ENCODE peak calls at places on chromosomes 4 and X, in six cellular contexts. One of them, this sample, is unnamed.

GRCh38 chr4:3202836-3203820 is 45.8 kb upstream of the MSANTD1 start:
- DNase-seq in pancreas: no peak
- DNase-seq in Peyer's patch: no peak
- DNase-seq in NT2/D1: no peak
- DNase-seq in colonic mucosa: no peak
- DNase-seq in astrocyte of the spinal cord: no peak
- DNase-seq in this sample: no peak

GRCh38 chrX:49276671-49277519 is 7.3 kb downstream of the PPP1R3F start:
- DNase-seq in pancreas: peak
- DNase-seq in Peyer's patch: no peak
- DNase-seq in NT2/D1: no peak
- DNase-seq in colonic mucosa: no peak
- DNase-seq in astrocyte of the spinal cord: no peak
- DNase-seq in this sample: no peak

GRCh38 chr4:38943355-38943754 is 75.7 kb downstream of the FAM114A1 start:
- DNase-seq in pancreas: peak
- DNase-seq in Peyer's patch: peak
- DNase-seq in NT2/D1: no peak
- DNase-seq in colonic mucosa: peak
- DNase-seq in astrocyte of the spinal cord: no peak
- DNase-seq in this sample: peak

GRCh38 chr4:45316257-45316656 is 589.9 kb upstream of the GNPDA2 start:
- DNase-seq in pancreas: no peak
- DNase-seq in Peyer's patch: no peak
- DNase-seq in NT2/D1: no peak
- DNase-seq in colonic mucosa: no peak
- DNase-seq in astrocyte of the spinal cord: no peak
- DNase-seq in this sample: no peak

GRCh38 chrX:11558972-11559371 is 106.7 kb downstream of the ARHGAP6 start:
- DNase-seq in pancreas: peak
- DNase-seq in Peyer's patch: no peak
- DNase-seq in NT2/D1: peak
- DNase-seq in colonic mucosa: peak
- DNase-seq in astrocyte of the spinal cord: no peak
- DNase-seq in this sample: no peak

GRCh38 chrX:318068-318738 is 393 bp downstream of the GTPBP6 start:
- DNase-seq in pancreas: peak
- DNase-seq in Peyer's patch: peak
- DNase-seq in NT2/D1: peak
- DNase-seq in colonic mucosa: peak
- DNase-seq in astrocyte of the spinal cord: peak
- DNase-seq in this sample: peak

GRCh38 chrX:65587616-65588526 is 53.3 kb upstream of the LAS1L start:
- DNase-seq in pancreas: peak
- DNase-seq in Peyer's patch: no peak
- DNase-seq in NT2/D1: no peak
- DNase-seq in colonic mucosa: peak
- DNase-seq in astrocyte of the spinal cord: peak
- DNase-seq in this sample: peak

GRCh38 chr4:65865489-65865888 is 195.2 kb upstream of the EPHA5 start:
- DNase-seq in pancreas: no peak
- DNase-seq in Peyer's patch: no peak
- DNase-seq in NT2/D1: peak
- DNase-seq in colonic mucosa: no peak
- DNase-seq in astrocyte of the spinal cord: peak
- DNase-seq in this sample: peak

GRCh38 chr4:110620352-110621327 is 2.2 kb downstream of the PITX2 start:
- DNase-seq in pancreas: no peak
- DNase-seq in Peyer's patch: no peak
- DNase-seq in NT2/D1: no peak
- DNase-seq in colonic mucosa: peak
- DNase-seq in astrocyte of the spinal cord: no peak
- DNase-seq in this sample: no peak

GRCh38 chrX:17030580-17031285 is 84.3 kb downstream of the REPS2 start:
- DNase-seq in pancreas: no peak
- DNase-seq in Peyer's patch: no peak
- DNase-seq in NT2/D1: no peak
- DNase-seq in colonic mucosa: no peak
- DNase-seq in astrocyte of the spinal cord: peak
- DNase-seq in this sample: no peak

GRCh38 chr4:118352843-118353373 is at the start of gene PRSS12:
- DNase-seq in pancreas: peak
- DNase-seq in Peyer's patch: peak
- DNase-seq in NT2/D1: peak
- DNase-seq in colonic mucosa: peak
- DNase-seq in astrocyte of the spinal cord: peak
- DNase-seq in this sample: no peak

GRCh38 chr4:162061214-162061613 is 102.6 kb downstream of the FSTL5 start:
- DNase-seq in pancreas: no peak
- DNase-seq in Peyer's patch: no peak
- DNase-seq in NT2/D1: peak
- DNase-seq in colonic mucosa: no peak
- DNase-seq in astrocyte of the spinal cord: peak
- DNase-seq in this sample: peak

GRCh38 chrX:28205126-28205525 is 223.9 kb upstream of the DCAF8L1 start:
- DNase-seq in pancreas: no peak
- DNase-seq in Peyer's patch: no peak
- DNase-seq in NT2/D1: no peak
- DNase-seq in colonic mucosa: no peak
- DNase-seq in astrocyte of the spinal cord: no peak
- DNase-seq in this sample: no peak

GRCh38 chr4:185213341-185213740 is 3.9 kb downstream of the SNX25 start:
- DNase-seq in pancreas: no peak
- DNase-seq in Peyer's patch: no peak
- DNase-seq in NT2/D1: no peak
- DNase-seq in colonic mucosa: no peak
- DNase-seq in astrocyte of the spinal cord: no peak
- DNase-seq in this sample: no peak
- H3K4me3 ChIP-seq in pancreas: no peak
- H3K4me3 ChIP-seq in Peyer's patch: no peak
- H3K4me3 ChIP-seq in NT2/D1: no peak
- H3K4me3 ChIP-seq in colonic mucosa: no peak
- H3K4me3 ChIP-seq in astrocyte of the spinal cord: no peak
- H3K4me3 ChIP-seq in this sample: no peak

DNA sequence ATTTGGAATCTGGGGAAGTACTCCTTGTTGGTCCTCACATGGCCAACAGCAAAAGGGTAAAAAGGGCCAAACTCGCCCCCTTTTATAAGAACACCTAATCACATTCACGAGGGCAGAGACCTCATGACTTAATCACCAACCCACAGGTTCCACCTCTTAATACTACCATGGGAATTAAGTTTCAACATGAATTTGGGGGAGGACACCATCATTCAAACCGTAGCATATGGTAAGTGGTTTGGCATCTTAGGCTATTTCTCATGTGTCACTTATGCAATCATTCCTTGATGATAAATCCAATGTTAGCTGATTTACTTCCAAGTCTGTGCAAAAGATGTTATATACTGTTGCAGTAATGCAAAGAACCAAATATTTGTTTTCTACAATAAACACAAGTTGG is 302.9 kb upstream of the FAM241A start:
- DNase-seq in pancreas: no peak
- DNase-seq in Peyer's patch: no peak
- DNase-seq in NT2/D1: no peak
- DNase-seq in colonic mucosa: no peak
- DNase-seq in astrocyte of the spinal cord: no peak
- DNase-seq in this sample: peak
- H3K4me3 ChIP-seq in pancreas: no peak
- H3K4me3 ChIP-seq in Peyer's patch: no peak
- H3K4me3 ChIP-seq in NT2/D1: no peak
- H3K4me3 ChIP-seq in colonic mucosa: no peak
- H3K4me3 ChIP-seq in astrocyte of the spinal cord: no peak
- H3K4me3 ChIP-seq in this sample: no peak

GRCh38 chrX:56765816-56766553 is 36.9 kb downstream of the NBDY start:
- DNase-seq in pancreas: no peak
- DNase-seq in Peyer's patch: peak
- DNase-seq in NT2/D1: no peak
- DNase-seq in colonic mucosa: peak
- DNase-seq in astrocyte of the spinal cord: no peak
- DNase-seq in this sample: no peak
- H3K4me3 ChIP-seq in pancreas: no peak
- H3K4me3 ChIP-seq in Peyer's patch: no peak
- H3K4me3 ChIP-seq in NT2/D1: no peak
- H3K4me3 ChIP-seq in colonic mucosa: no peak
- H3K4me3 ChIP-seq in astrocyte of the spinal cord: no peak
- H3K4me3 ChIP-seq in this sample: no peak

GRCh38 chr4:52713456-52713937 is 37.7 kb downstream of the ERVMER34-1 start:
- DNase-seq in pancreas: no peak
- DNase-seq in Peyer's patch: no peak
- DNase-seq in NT2/D1: no peak
- DNase-seq in colonic mucosa: no peak
- DNase-seq in astrocyte of the spinal cord: no peak
- DNase-seq in this sample: no peak

GRCh38 chr4:52715255-52715897 is 35.8 kb downstream of the ERVMER34-1 start:
- DNase-seq in pancreas: no peak
- DNase-seq in Peyer's patch: no peak
- DNase-seq in NT2/D1: no peak
- DNase-seq in colonic mucosa: no peak
- DNase-seq in astrocyte of the spinal cord: no peak
- DNase-seq in this sample: no peak

GRCh38 chr4:52712991-52713275 is 38.3 kb downstream of the ERVMER34-1 start:
- DNase-seq in pancreas: no peak
- DNase-seq in Peyer's patch: no peak
- DNase-seq in NT2/D1: no peak
- DNase-seq in colonic mucosa: no peak
- DNase-seq in astrocyte of the spinal cord: no peak
- DNase-seq in this sample: no peak

GRCh38 chr4:52715914-52716313 is 35.3 kb downstream of the ERVMER34-1 start:
- DNase-seq in pancreas: no peak
- DNase-seq in Peyer's patch: no peak
- DNase-seq in NT2/D1: no peak
- DNase-seq in colonic mucosa: no peak
- DNase-seq in astrocyte of the spinal cord: no peak
- DNase-seq in this sample: no peak

DNA sequence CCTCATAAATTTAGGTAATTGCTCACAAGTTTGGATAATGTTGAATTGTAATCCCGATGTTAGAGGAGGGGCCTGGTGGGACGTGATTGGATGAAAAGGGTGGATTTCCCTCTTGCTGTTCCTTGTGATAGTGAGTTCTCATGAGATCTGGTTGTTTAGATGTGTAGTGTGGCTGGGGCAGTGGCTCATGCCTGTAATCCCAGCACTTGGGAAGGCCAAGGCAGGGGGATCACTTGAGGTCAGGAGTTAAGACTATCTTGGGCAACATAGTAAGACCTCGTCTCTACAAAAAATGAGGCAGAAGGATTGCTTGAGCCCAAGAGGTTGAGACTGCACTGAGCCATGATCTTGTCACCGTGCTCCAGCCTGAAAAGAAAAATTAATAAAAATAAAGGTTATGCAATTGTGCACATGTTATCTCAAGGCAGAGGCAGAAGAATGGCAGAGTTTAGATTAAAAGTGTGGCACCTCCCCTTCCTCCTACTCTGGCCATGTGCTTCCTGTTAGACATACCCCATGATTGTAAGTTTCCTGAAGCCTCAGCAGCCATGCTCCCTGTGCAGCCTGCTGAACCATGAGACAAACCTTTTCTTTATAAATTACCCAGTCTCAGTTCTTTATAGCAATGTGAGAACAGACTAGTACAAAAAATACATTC is 36.5 kb downstream of the ERVMER34-1 start:
- DNase-seq in pancreas: no peak
- DNase-seq in Peyer's patch: no peak
- DNase-seq in NT2/D1: no peak
- DNase-seq in colonic mucosa: no peak
- DNase-seq in astrocyte of the spinal cord: no peak
- DNase-seq in this sample: no peak
- H3K4me3 ChIP-seq in pancreas: no peak
- H3K4me3 ChIP-seq in Peyer's patch: no peak
- H3K4me3 ChIP-seq in NT2/D1: peak
- H3K4me3 ChIP-seq in colonic mucosa: no peak
- H3K4me3 ChIP-seq in astrocyte of the spinal cord: no peak
- H3K4me3 ChIP-seq in this sample: no peak

GRCh38 chrX:70479970-70480659 is 35.5 kb downstream of the DLG3 start:
- DNase-seq in pancreas: peak
- DNase-seq in Peyer's patch: no peak
- DNase-seq in NT2/D1: no peak
- DNase-seq in colonic mucosa: peak
- DNase-seq in astrocyte of the spinal cord: no peak
- DNase-seq in this sample: no peak

GRCh38 chrX:70481424-70481823 is 36.8 kb downstream of the DLG3 start:
- DNase-seq in pancreas: no peak
- DNase-seq in Peyer's patch: no peak
- DNase-seq in NT2/D1: no peak
- DNase-seq in colonic mucosa: no peak
- DNase-seq in astrocyte of the spinal cord: no peak
- DNase-seq in this sample: no peak

GRCh38 chrX:70481871-70482270 is 37.2 kb downstream of the DLG3 start:
- DNase-seq in pancreas: no peak
- DNase-seq in Peyer's patch: no peak
- DNase-seq in NT2/D1: no peak
- DNase-seq in colonic mucosa: no peak
- DNase-seq in astrocyte of the spinal cord: no peak
- DNase-seq in this sample: no peak

GRCh38 chrX:70479197-70479969 is 34.7 kb downstream of the DLG3 start:
- DNase-seq in pancreas: no peak
- DNase-seq in Peyer's patch: no peak
- DNase-seq in NT2/D1: no peak
- DNase-seq in colonic mucosa: no peak
- DNase-seq in astrocyte of the spinal cord: peak
- DNase-seq in this sample: peak

GRCh38 chrX:70480660-70481018 is 36.0 kb downstream of the DLG3 start:
- DNase-seq in pancreas: no peak
- DNase-seq in Peyer's patch: no peak
- DNase-seq in NT2/D1: no peak
- DNase-seq in colonic mucosa: no peak
- DNase-seq in astrocyte of the spinal cord: no peak
- DNase-seq in this sample: no peak
- H3K4me3 ChIP-seq in pancreas: no peak
- H3K4me3 ChIP-seq in Peyer's patch: no peak
- H3K4me3 ChIP-seq in NT2/D1: no peak
- H3K4me3 ChIP-seq in colonic mucosa: no peak
- H3K4me3 ChIP-seq in astrocyte of the spinal cord: no peak
- H3K4me3 ChIP-seq in this sample: no peak

DNA sequence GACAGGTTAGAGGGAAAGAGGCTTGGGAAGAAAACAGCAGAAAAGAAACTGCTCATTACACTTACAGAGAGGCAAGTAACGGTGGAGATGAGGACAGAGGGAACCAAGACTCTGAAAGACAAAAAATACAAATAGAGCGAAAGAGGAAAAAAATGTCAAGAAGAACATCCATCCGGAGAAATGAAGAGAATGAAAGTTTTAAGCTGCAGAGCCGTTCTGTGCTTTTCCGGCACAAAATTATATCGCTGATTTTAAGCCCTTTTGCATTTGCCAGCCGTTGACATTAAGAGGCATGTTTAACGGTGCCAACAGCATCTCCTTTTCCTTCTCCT is 236 bp downstream of the PCDH10 start:
- DNase-seq in pancreas: no peak
- DNase-seq in Peyer's patch: no peak
- DNase-seq in NT2/D1: no peak
- DNase-seq in colonic mucosa: no peak
- DNase-seq in astrocyte of the spinal cord: no peak
- DNase-seq in this sample: no peak
- H3K4me3 ChIP-seq in pancreas: peak
- H3K4me3 ChIP-seq in Peyer's patch: no peak
- H3K4me3 ChIP-seq in NT2/D1: no peak
- H3K4me3 ChIP-seq in colonic mucosa: peak
- H3K4me3 ChIP-seq in astrocyte of the spinal cord: peak
- H3K4me3 ChIP-seq in this sample: peak

This sample was measured in skeletal muscle cell.